ENCODE peak calls at places on chromosome X, in five cellular contexts. Q is CD8-positive, alpha-beta memory T cell; S is neural progenitor cell; R is kidney epithelial cell; L is endodermal cell. B is an unnamed sample. For H3K36me3 and H3K27me3, the result is how much of the 10 kb centered on the place peaks cover.

GRCh38 chrX:71543316-71543715 is 10.4 kb downstream of the OGT start:
- DNase-seq in L (no peak), Q (no peak), S (no peak), R (peak), B (no peak)

GRCh38 chrX:154749856-154750255 is 1.0 kb downstream of the GAB3 start:
- DNase-seq in L (no peak), Q (no peak), S (no peak), R (no peak), B (no peak)

GRCh38 chrX:72031634-72032033 is 100.1 kb downstream of the RTL5 start:
- DNase-seq in Q (no peak), L (no peak), R (no peak), S (no peak), B (no peak)

GRCh38 chrX:274904-275475 is 6.2 kb upstream of the PLCXD1 start:
- DNase-seq in R (no peak), Q (no peak), S (peak), L (peak), B (peak)

GRCh38 chrX:47217121-47217851 is 1.2 kb upstream of the CDK16 start:
- DNase-seq in L (no peak), S (no peak), Q (no peak), R (no peak), B (no peak)

GRCh38 chrX:39907964-39908616 is 189.7 kb downstream of the BCOR start:
- DNase-seq in R (peak), Q (no peak), L (peak), S (no peak), B (peak)

GRCh38 chrX:124103966-124104365 is 142.5 kb downstream of the STAG2 start:
- DNase-seq in S (no peak), R (no peak), L (no peak), Q (no peak), B (no peak)

GRCh38 chrX:104370089-104370488 is 115.4 kb upstream of the ESX1 start:
- DNase-seq in R (no peak), Q (no peak), L (peak), S (peak), B (peak)

GRCh38 chrX:9433596-9433995 is 31.3 kb upstream of the TBL1X start:
- DNase-seq in L (no peak), R (no peak), S (no peak), Q (no peak), B (no peak)

GRCh38 chrX:136635235-136635634 is 12.7 kb upstream of the CD40LG start:
- DNase-seq in Q (peak), R (no peak), L (no peak), S (no peak), B (no peak)

GRCh38 chrX:70455366-70456202 is 10.9 kb downstream of the DLG3 start:
- DNase-seq in L (peak), R (no peak), Q (no peak), S (peak), B (no peak)

GRCh38 chrX:32871636-32872035 is 339.7 kb downstream of the DMD start:
- DNase-seq in L (no peak), Q (no peak), S (no peak), R (no peak), B (no peak)

GRCh38 chrX:105150557-105150956 is 69.9 kb downstream of the TEX13A start:
- DNase-seq in L (no peak), R (no peak), Q (no peak), S (no peak), B (no peak)

GRCh38 chrX:24479924-24480722 is 15.0 kb downstream of the PDK3 start:
- DNase-seq in R (no peak), L (no peak), S (no peak), Q (peak), B (no peak)

GRCh38 chrX:135389717-135390116 is 32.0 kb upstream of the SMIM10L2A start:
- DNase-seq in Q (no peak), S (no peak), R (peak), L (no peak), B (no peak)

GRCh38 chrX:136168929-136169735 is 21.8 kb downstream of the FHL1 start:
- DNase-seq in L (peak), R (peak), S (peak), Q (no peak), B (peak)

GRCh38 chrX:115174548-115174947 is 14.7 kb upstream of the RBMXL3 start:
- DNase-seq in Q (no peak), S (no peak), R (no peak), L (no peak), B (no peak)

GRCh38 chrX:122238801-122239200 is 945.3 kb upstream of the GRIA3 start:
- DNase-seq in Q (no peak), R (no peak), S (no peak), L (no peak), B (no peak)

GRCh38 chrX:138127314-138127713 is 561.4 kb downstream of the ZIC3 start:
- DNase-seq in L (no peak), Q (no peak), R (no peak), S (no peak), B (no peak)

GRCh38 chrX:71615954-71616353 is 2.4 kb downstream of the CXCR3 start:
- DNase-seq in R (no peak), S (no peak), Q (no peak), L (no peak), B (peak)

GRCh38 chrX:40153335-40154221 is 55.8 kb upstream of the BCOR start:
- DNase-seq in S (peak), Q (peak), L (peak), R (no peak), B (peak)

GRCh38 chrX:63513825-63514574 is 162.9 kb upstream of the SPIN4 start:
- DNase-seq in S (no peak), L (no peak), R (no peak), Q (no peak), B (no peak)

GRCh38 chrX:46317158-46317557 is 228.1 kb downstream of the ZNF674 start:
- DNase-seq in S (no peak), R (no peak), Q (no peak), L (no peak), B (no peak)

DNA sequence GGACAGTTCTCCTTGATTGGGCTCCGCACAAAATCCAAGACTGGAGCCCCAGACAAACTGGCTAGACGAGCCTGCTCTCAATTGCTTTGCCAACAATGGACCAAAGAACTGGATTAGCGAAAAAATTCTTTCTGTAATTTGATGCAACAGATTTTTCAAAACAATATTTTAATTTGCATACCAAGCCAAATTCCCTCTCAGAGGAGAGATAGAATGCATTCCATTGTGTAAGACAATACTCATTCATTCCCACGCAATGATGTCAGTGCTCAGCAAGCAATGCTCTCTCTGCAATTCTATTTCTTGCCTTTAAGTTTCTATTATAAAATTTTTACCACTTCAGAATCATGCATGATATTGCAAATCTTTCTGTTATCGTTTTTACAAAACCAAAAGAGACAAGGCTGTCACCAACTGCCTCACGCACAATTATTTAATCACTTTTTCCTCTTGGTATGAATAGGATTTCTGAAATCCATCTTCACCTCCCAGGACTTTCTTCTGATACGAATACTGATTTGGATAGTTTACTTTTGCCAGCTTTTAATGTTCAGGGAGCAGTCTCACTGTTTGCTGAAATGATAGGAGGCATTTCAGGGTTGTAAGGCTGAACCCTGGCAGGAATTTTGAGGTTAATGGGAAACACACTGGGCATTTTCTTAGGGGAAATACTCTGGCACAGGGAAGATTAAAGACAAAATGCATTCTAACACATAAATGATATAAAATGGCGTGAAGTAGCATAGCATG is 46.1 kb upstream of the HCCS start:
- DNase-seq in L (no peak), S (no peak), Q (no peak), R (peak), B (no peak)
- H3K4me3 ChIP-seq in L (no peak), S (no peak), Q (no peak), R (no peak), B (no peak)

DNA sequence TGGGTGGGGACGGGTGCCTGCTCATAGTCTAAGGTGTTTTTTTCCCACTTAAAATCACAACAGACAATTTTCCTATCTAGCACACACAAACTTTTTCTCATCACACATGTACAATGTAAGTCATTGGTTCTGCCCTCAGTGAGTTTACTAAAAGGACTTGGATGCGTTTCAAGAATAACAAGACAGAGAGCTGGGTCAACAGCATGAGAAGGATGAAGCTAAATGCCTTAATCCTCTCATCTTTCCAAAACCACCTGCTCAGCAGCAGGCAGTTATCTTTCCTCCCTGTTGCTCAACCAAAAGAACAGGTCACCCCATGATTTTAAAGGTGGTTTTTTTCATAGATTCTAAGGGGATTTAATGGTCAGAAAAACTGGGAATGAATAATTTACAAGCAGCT is 40.1 kb downstream of the OFD1 start:
- DNase-seq in S (no peak), L (no peak), Q (no peak), R (no peak), B (no peak)
- H3K36me3 ChIP-seq in S (under half), L (half or more), Q (under half), R (under half), B (under half)

GRCh38 chrX:14997271-14997670 is 124.0 kb downstream of the MOSPD2 start:
- DNase-seq in L (no peak), S (no peak), R (no peak), Q (no peak), B (no peak)
- H3K27me3 ChIP-seq in L (under half), S (under half), R (under half), Q (under half), B (under half)

DNA sequence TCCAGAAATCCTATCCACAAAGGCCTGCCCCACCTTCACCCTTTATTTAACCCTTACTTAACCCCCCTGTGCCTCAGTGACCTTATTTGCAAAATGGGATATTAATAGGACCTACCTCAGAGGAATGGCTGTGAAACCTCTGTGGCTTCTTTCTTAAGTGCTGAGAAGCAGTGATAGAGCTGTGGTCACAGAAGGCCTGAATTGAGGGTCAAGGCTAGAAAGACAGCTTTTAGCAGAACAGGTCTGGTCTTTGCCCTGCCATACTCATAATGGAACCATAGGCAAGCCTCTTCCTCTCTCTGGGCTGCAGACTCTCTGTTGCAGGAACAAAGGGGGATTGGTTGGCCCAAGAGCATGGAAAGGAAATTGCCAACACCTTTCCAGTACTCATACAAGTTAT is 63.5 kb upstream of the MAMLD1 start:
- DNase-seq in S (no peak), L (no peak), R (no peak), Q (no peak), B (no peak)
- H3K4me3 ChIP-seq in S (no peak), L (no peak), R (no peak), Q (no peak), B (no peak)

GRCh38 chrX:152074163-152074562 is 64.2 kb downstream of the MAGEA10 start:
- DNase-seq in S (no peak), Q (no peak), R (no peak), L (no peak), B (no peak)

GRCh38 chrX:152070186-152070585 is 68.2 kb downstream of the MAGEA10 start:
- DNase-seq in Q (no peak), S (no peak), R (no peak), L (no peak), B (no peak)

GRCh38 chrX:152072236-152072635 is 66.1 kb downstream of the MAGEA10 start:
- DNase-seq in Q (no peak), L (no peak), R (peak), S (no peak), B (no peak)
- H3K36me3 ChIP-seq in Q (under half), L (under half), R (under half), S (under half), B (under half)

GRCh38 chrX:44882635-44883034 is 9.6 kb downstream of the KDM6A start:
- DNase-seq in S (no peak), Q (no peak), L (no peak), R (no peak), B (no peak)

GRCh38 chrX:44876767-44877166 is 3.8 kb downstream of the KDM6A start:
- DNase-seq in R (no peak), L (no peak), S (no peak), Q (no peak), B (no peak)

GRCh38 chrX:44878780-44879179 is 5.8 kb downstream of the KDM6A start:
- DNase-seq in R (no peak), L (no peak), Q (no peak), S (no peak), B (no peak)

GRCh38 chrX:44884944-44885343 is 12.0 kb downstream of the KDM6A start:
- DNase-seq in R (no peak), Q (no peak), S (no peak), L (no peak), B (no peak)

GRCh38 chrX:44881549-44881948 is 8.6 kb downstream of the KDM6A start:
- DNase-seq in R (no peak), S (no peak), L (no peak), Q (no peak), B (no peak)
- H3K27me3 ChIP-seq in R (under half), S (under half), L (under half), Q (under half), B (under half)

GRCh38 chrX:38560776-38561125 is 591 bp upstream of the TSPAN7 start:
- DNase-seq in R (no peak), Q (no peak), L (no peak), S (no peak), B (no peak)
- H3K4me3 ChIP-seq in R (peak), Q (peak), L (peak), S (peak), B (peak)

DNA sequence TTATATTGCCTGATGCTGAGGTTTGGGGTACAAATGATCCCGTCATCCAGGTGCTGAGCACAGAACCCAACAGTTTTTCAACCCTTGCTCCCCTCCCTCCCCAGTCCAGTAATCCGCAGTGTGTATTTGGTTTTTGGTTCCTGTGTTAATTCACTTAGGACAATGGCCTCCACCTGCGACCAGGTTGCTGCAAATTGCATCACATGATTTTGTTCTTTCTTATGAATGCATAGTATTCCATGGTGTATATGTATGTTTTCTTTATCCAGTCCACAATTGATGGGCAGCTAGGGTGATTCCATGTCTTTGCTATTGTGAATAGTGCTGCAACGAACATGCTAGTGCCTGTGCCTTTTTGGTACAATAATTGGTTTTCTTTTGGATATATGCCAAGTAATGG is 25.4 kb downstream of the GABRQ start:
- DNase-seq in S (no peak), L (no peak), R (no peak), Q (no peak), B (no peak)
- H3K36me3 ChIP-seq in S (under half), L (under half), R (under half), Q (under half), B (under half)

GRCh38 chrX:118976599-118977340 is 2.4 kb downstream of the LONRF3 start:
- DNase-seq in R (no peak), Q (peak), L (peak), S (no peak), B (peak)

GRCh38 chrX:118975831-118976598 is 1.6 kb downstream of the LONRF3 start:
- DNase-seq in S (peak), R (no peak), Q (peak), L (peak), B (peak)

GRCh38 chrX:118978451-118978850 is 4.0 kb downstream of the LONRF3 start:
- DNase-seq in Q (no peak), R (no peak), S (no peak), L (no peak), B (no peak)

GRCh38 chrX:118974908-118975671 is 672 bp downstream of the LONRF3 start:
- DNase-seq in R (no peak), S (peak), Q (peak), L (peak), B (peak)

DNA sequence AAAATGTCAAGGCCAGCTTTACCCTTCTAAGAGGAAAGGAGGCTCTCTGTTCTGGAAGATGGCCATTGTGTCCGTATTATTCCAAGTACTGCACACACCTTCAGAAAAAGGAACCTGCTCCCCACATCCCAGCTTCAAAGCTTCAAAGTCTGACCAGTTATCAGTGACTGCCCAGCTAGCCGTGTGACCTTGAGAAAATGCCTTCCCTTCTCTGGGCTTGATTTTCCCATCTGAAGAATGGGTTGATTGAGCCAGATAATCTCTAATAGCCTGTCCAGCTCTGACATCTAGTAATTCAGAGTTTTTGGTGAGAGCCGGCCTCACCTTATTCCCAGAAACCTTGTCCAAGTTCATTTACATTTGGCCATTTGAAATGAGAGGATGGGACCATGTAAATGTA is 3.0 kb downstream of the LONRF3 start:
- DNase-seq in S (no peak), R (no peak), Q (no peak), L (no peak), B (no peak)
- H3K27me3 ChIP-seq in S (half or more), R (under half), Q (under half), L (half or more), B (half or more)

B was measured in H7.